ENCODE peak calls at places on chromosomes 5 and 9, in four cellular contexts. H is activated B cell treated with CpG ODN at 0.5 μM for 24 hours, C is nephron progenitor cell, F is kidney. W is an unnamed sample.

GRCh38 chr5:140969880-140970279 is 3.6 kb downstream of the PCDHAC2 start:
- DNase-seq in F (no peak), C (no peak), H (no peak), W (no peak)

GRCh38 chr9:98009437-98009836 is 26.3 kb downstream of the ANP32B start:
- DNase-seq in H (no peak), C (no peak), F (no peak), W (no peak)

GRCh38 chr5:150625164-150625535 is 15.3 kb upstream of the SYNPO start:
- DNase-seq in C (no peak), H (no peak), F (no peak), W (no peak)

GRCh38 chr9:6739218-6739617 is 18.6 kb upstream of the KDM4C start:
- DNase-seq in H (no peak), F (no peak), C (no peak), W (no peak)

GRCh38 chr9:133539434-133539833 is 4.9 kb downstream of the ADAMTSL2 start:
- DNase-seq in F (peak; percentile 91), C (peak; percentile 63), H (no peak), W (no peak)

GRCh38 chr5:10632110-10632903 is 68.4 kb downstream of the ANKRD33B start:
- DNase-seq in F (peak; percentile 66), C (no peak), H (peak; percentile 77), W (peak; percentile 88)

GRCh38 chr5:138064526-138064925 is 19.3 kb upstream of the WNT8A start:
- DNase-seq in C (no peak), F (no peak), H (no peak), W (no peak)

GRCh38 chr9:73565026-73565425 is 413.4 kb downstream of the ANXA1 start:
- DNase-seq in C (no peak), F (no peak), H (no peak), W (no peak)

GRCh38 chr9:95004452-95005275 is 278.2 kb downstream of the AOPEP start:
- DNase-seq in F (peak; percentile 87), C (peak; percentile 69), H (peak; percentile 28), W (no peak)

GRCh38 chr9:98324801-98325200 is 69.4 kb upstream of the TBC1D2 start:
- DNase-seq in H (no peak), C (no peak), F (peak; percentile 7), W (no peak)

GRCh38 chr9:35790025-35790384 is 1.4 kb upstream of the NPR2 start:
- DNase-seq in F (no peak), C (no peak), H (no peak), W (no peak)

GRCh38 chr9:1319436-1319835 is 269.3 kb downstream of the DMRT2 start:
- DNase-seq in H (no peak), F (no peak), C (no peak), W (no peak)

GRCh38 chr5:176687881-176688280 is 40.6 kb downstream of the TSPAN17 start:
- DNase-seq in H (no peak), F (no peak), C (peak; percentile 70), W (no peak)

GRCh38 chr5:168971100-168971499 is 329.8 kb downstream of the SLIT3 start:
- DNase-seq in H (no peak), F (no peak), C (no peak), W (no peak)

GRCh38 chr5:133359861-133360260 is 252.5 kb downstream of the FSTL4 start:
- DNase-seq in C (no peak), H (no peak), F (no peak), W (no peak)

GRCh38 chr5:55923177-55923872 is 71.4 kb downstream of the IL6ST start:
- DNase-seq in H (no peak), F (no peak), C (no peak), W (no peak)

GRCh38 chr5:40955313-40955712 is 46.0 kb downstream of the C7 start:
- DNase-seq in C (no peak), H (no peak), F (no peak), W (no peak)

DNA sequence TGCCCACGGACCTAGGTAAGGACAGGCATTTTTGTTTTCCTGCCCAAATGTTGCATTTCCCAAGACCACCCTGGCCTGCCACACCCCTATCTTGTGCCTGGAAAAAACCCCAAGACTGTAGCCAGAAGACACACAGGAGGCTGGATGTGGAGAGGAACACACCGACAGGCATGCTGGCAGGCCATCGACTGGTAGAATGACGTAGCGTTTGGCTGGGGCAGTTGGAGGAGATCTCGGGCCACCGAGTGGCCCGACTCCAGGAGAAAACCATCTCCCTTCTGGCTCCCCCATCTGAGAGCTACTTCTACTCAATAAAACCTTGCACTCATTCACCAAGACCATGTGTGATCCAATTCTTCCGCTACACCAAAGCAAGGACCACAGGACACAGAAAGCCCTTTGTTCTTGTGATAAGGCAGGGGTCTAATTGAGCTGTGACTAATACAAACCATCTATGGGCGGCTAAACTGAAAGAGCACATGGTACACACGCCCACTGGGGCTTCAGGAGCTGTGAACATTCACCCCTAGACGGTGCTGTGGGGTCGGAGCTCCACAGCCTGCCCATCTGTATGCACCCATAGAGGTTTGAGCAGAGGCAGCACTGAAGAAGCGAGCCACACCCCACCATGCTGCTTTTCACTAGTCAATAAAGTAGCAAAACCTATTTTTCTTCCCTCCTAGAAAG is 38.9 kb upstream of the N4BP3 start:
- DNase-seq in F (no peak), C (no peak), H (no peak), W (no peak)
- TF ChIP-seq CTCF in F (no peak), C (no peak), H (no peak), W (no peak)

DNA sequence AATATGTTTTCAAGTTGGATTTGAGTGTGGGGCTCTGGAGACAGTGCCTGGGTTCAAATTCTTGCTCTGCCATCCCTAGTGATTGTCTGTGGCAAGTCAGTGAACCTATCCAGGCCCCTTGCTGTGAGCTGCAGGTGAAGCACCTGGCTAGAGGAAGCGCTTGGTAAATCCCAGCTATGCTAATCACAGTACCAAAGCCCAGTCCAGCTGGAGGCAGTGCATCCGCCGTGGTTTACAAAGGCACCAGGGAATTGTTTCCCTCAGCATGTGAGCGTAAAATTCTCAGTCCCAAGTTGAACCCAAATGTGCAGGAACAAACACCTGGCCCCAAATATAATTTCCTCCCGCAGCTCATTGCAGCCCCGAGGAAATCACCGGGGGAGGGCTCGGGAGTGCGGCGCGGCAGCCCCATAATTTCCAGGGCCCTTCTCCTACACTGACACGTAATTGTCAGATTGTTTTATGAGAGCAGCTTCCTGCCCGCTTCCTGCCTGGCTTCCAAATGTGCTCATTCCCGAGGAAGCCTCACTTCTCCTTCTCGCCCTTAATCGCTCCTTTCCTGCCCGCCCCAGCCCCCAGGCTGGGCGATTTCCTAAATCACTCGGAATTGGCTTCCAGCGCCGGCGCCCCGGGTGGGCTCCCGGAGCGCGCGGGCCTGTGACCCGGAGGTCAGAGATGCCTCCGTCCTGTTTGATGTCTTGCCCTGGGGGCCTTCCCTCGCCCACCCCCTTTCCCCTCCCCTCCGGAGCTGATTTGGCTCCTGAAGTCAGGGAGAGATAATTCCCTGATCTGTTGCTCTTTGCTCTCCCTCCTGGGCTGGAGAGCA is 134.4 kb downstream of the FGF1 start:
- DNase-seq in F (no peak), C (peak; percentile 81), H (no peak), W (no peak)
- TF ChIP-seq CTCF in F (no peak), C (no peak), H (no peak), W (no peak)

DNA sequence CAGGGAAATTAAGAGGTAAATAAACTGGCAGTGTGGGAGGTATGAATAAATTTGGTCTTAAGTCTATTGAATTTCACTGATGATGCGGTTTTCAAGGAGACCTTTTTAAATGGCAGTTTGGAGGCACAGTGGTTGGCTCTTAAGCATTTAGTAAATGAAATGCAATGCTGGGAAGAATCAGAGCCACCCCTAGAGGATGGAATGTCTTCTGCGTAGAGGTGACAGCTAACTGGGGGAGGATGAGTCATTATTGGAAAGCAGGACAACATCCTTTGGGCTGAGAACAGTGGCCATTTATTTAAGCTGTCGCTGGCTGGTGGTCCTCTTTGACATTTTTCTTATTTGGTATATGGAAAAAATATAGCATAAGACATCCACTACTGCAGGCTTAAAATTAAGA is 163.2 kb downstream of the SH3GL2 start:
- DNase-seq in H (no peak), C (no peak), F (no peak), W (no peak)
- TF ChIP-seq CTCF in H (no peak), C (peak; percentile 20), F (no peak), W (no peak)

DNA sequence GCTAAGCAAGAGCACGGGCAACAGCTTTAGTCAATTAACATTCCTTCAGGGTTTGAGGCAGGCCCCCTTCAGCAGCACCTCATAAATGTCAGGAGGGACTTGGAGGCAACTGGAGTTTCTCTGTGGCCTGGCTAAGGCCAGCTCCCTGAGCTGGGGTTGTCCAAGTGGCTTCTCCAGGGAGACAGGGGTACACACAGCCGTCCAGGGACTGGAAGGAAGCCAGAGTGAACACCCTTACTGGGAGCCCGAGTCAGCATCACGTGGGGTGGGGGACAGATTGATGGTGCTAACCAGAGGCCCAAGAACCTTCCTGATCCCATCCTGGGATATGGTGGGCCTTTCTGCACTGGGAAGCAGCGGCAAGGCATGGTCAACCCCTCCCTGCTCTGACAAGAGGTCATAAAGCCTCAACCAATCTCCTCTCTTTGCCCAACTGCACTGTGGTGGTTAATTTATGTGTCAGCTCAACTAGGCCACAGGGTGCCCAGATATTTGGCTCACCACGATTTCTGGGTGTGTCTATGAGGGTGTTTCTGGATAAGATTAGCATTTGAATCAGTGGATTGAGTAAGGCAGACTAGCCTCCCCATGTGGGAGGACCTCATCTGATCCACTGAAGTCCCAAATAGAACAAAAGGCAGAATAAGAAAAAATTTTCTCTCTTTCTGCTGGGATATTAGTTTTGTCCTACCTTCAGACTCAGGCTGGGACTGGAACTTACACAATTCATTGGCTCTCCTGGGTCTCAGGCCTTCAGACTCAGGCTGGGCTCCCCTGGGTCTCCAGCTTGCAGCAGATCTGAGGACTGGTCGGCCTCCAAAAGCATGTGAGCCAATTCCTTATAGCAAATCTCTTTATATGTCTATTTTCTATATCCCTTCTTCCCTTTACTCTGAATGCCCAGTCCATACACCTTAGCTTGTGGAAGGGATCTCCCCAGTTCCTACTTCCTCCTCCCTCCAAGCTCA is 127.2 kb upstream of the LARP1 start:
- DNase-seq in H (no peak), F (no peak), C (no peak), W (no peak)
- TF ChIP-seq CTCF in H (no peak), F (no peak), C (no peak), W (no peak)

GRCh38 chr9:127541176-127541575 is 70.9 kb upstream of the STXBP1 start:
- DNase-seq in F (no peak), H (no peak), C (no peak), W (no peak)

GRCh38 chr9:127539982-127540663 is 72.0 kb upstream of the STXBP1 start:
- DNase-seq in F (no peak), H (no peak), C (no peak), W (no peak)

GRCh38 chr9:127540664-127541041 is 71.4 kb upstream of the STXBP1 start:
- DNase-seq in F (no peak), H (no peak), C (no peak), W (no peak)

GRCh38 chr9:127543221-127543620 is 68.9 kb upstream of the STXBP1 start:
- DNase-seq in H (no peak), C (no peak), F (no peak), W (no peak)

GRCh38 chr9:127541865-127542264 is 70.2 kb upstream of the STXBP1 start:
- DNase-seq in C (no peak), F (no peak), H (no peak), W (no peak)
- TF ChIP-seq CTCF in C (no peak), F (no peak), H (no peak), W (no peak)

DNA sequence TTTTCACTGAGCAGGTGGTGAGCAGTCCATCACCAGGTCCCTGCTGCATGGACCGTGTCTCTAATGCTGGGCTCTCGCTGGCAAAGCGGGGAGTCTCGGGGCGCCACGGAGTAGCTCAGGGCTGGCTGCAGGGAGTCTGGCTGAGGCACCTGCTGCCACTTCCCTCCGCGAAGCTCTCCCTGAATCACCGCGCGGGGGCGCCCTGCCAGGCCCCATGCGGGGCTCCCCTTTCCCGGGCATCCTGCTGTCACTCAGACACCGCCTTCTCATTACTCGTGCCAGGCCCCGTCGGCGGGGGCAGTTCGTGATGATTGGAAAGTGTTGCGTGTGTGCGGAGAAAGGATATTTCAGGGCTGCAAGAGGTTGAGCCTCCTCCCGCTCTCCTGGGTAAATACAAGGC is 335.8 kb downstream of the IRX2 start:
- DNase-seq in C (no peak), F (no peak), H (no peak), W (no peak)
- TF ChIP-seq CTCF in C (no peak), F (no peak), H (no peak), W (no peak)